ENCODE peak calls at places on chromosomes 5 and 9, in seven cellular contexts. One of them, this sample, is unnamed.

GRCh38 chr5:109141499-109142200 is 268.1 kb downstream of the PJA2 start:
- DNase-seq in stimulated activated CD4-positive, alpha-beta T cell treated with anti-CD3 and anti-CD28 coated beads, Interleukin-2, amount 100 ng/mL, for 24 hours: no peak
- DNase-seq in GM12891: no peak
- DNase-seq in Calu3: no peak
- DNase-seq in NCI-H82: peak
- DNase-seq in Karpas-422: no peak
- DNase-seq in left colon: no peak
- DNase-seq in this sample: no peak

GRCh38 chr5:35618297-35618636 is 604 bp downstream of the SPEF2 start:
- DNase-seq in stimulated activated CD4-positive, alpha-beta T cell treated with anti-CD3 and anti-CD28 coated beads, Interleukin-2, amount 100 ng/mL, for 24 hours: no peak
- DNase-seq in GM12891: peak
- DNase-seq in Calu3: no peak
- DNase-seq in NCI-H82: no peak
- DNase-seq in Karpas-422: no peak
- DNase-seq in left colon: no peak
- DNase-seq in this sample: no peak

GRCh38 chr9:88817628-88818027 is 173.6 kb upstream of the S1PR3 start:
- DNase-seq in stimulated activated CD4-positive, alpha-beta T cell treated with anti-CD3 and anti-CD28 coated beads, Interleukin-2, amount 100 ng/mL, for 24 hours: no peak
- DNase-seq in GM12891: no peak
- DNase-seq in Calu3: no peak
- DNase-seq in NCI-H82: no peak
- DNase-seq in Karpas-422: no peak
- DNase-seq in left colon: no peak
- DNase-seq in this sample: no peak

GRCh38 chr9:29556317-29556716 is 1983.0 kb upstream of the C9orf72 start:
- DNase-seq in stimulated activated CD4-positive, alpha-beta T cell treated with anti-CD3 and anti-CD28 coated beads, Interleukin-2, amount 100 ng/mL, for 24 hours: no peak
- DNase-seq in GM12891: no peak
- DNase-seq in Calu3: no peak
- DNase-seq in NCI-H82: no peak
- DNase-seq in Karpas-422: no peak
- DNase-seq in left colon: no peak
- DNase-seq in this sample: no peak

GRCh38 chr5:59798862-59799667 is 94.5 kb downstream of the PDE4D start:
- DNase-seq in stimulated activated CD4-positive, alpha-beta T cell treated with anti-CD3 and anti-CD28 coated beads, Interleukin-2, amount 100 ng/mL, for 24 hours: peak
- DNase-seq in GM12891: no peak
- DNase-seq in Calu3: peak
- DNase-seq in NCI-H82: no peak
- DNase-seq in Karpas-422: no peak
- DNase-seq in left colon: peak
- DNase-seq in this sample: no peak

GRCh38 chr9:131799177-131799823 is 59.4 kb upstream of the RAPGEF1 start:
- DNase-seq in stimulated activated CD4-positive, alpha-beta T cell treated with anti-CD3 and anti-CD28 coated beads, Interleukin-2, amount 100 ng/mL, for 24 hours: peak
- DNase-seq in GM12891: peak
- DNase-seq in Calu3: peak
- DNase-seq in NCI-H82: peak
- DNase-seq in Karpas-422: peak
- DNase-seq in left colon: peak
- DNase-seq in this sample: peak

GRCh38 chr9:115193777-115194176 is 75.8 kb upstream of the TNC start:
- DNase-seq in stimulated activated CD4-positive, alpha-beta T cell treated with anti-CD3 and anti-CD28 coated beads, Interleukin-2, amount 100 ng/mL, for 24 hours: no peak
- DNase-seq in GM12891: no peak
- DNase-seq in Calu3: no peak
- DNase-seq in NCI-H82: no peak
- DNase-seq in Karpas-422: no peak
- DNase-seq in left colon: no peak
- DNase-seq in this sample: no peak

GRCh38 chr5:120690621-120691407 is 226.7 kb downstream of the PRR16 start:
- DNase-seq in stimulated activated CD4-positive, alpha-beta T cell treated with anti-CD3 and anti-CD28 coated beads, Interleukin-2, amount 100 ng/mL, for 24 hours: no peak
- DNase-seq in GM12891: no peak
- DNase-seq in Calu3: no peak
- DNase-seq in NCI-H82: no peak
- DNase-seq in Karpas-422: no peak
- DNase-seq in left colon: no peak
- DNase-seq in this sample: no peak

GRCh38 chr5:35651002-35651756 is 33.5 kb downstream of the SPEF2 start:
- DNase-seq in stimulated activated CD4-positive, alpha-beta T cell treated with anti-CD3 and anti-CD28 coated beads, Interleukin-2, amount 100 ng/mL, for 24 hours: peak
- DNase-seq in GM12891: peak
- DNase-seq in Calu3: peak
- DNase-seq in NCI-H82: peak
- DNase-seq in Karpas-422: peak
- DNase-seq in left colon: peak
- DNase-seq in this sample: peak

GRCh38 chr5:140840978-140841962 is at the start of gene PCDHA8:
- DNase-seq in stimulated activated CD4-positive, alpha-beta T cell treated with anti-CD3 and anti-CD28 coated beads, Interleukin-2, amount 100 ng/mL, for 24 hours: peak
- DNase-seq in GM12891: no peak
- DNase-seq in Calu3: no peak
- DNase-seq in NCI-H82: peak
- DNase-seq in Karpas-422: peak
- DNase-seq in left colon: no peak
- DNase-seq in this sample: peak

GRCh38 chr9:130869250-130869649 is 27.4 kb downstream of the QRFP start:
- DNase-seq in stimulated activated CD4-positive, alpha-beta T cell treated with anti-CD3 and anti-CD28 coated beads, Interleukin-2, amount 100 ng/mL, for 24 hours: no peak
- DNase-seq in GM12891: no peak
- DNase-seq in Calu3: no peak
- DNase-seq in NCI-H82: no peak
- DNase-seq in Karpas-422: peak
- DNase-seq in left colon: peak
- DNase-seq in this sample: no peak

GRCh38 chr9:2082802-2083201 is 67.7 kb downstream of the SMARCA2 start:
- DNase-seq in stimulated activated CD4-positive, alpha-beta T cell treated with anti-CD3 and anti-CD28 coated beads, Interleukin-2, amount 100 ng/mL, for 24 hours: no peak
- DNase-seq in GM12891: no peak
- DNase-seq in Calu3: no peak
- DNase-seq in NCI-H82: no peak
- DNase-seq in Karpas-422: no peak
- DNase-seq in left colon: no peak
- DNase-seq in this sample: no peak

GRCh38 chr5:178121450-178122276 is 8.3 kb downstream of the N4BP3 start:
- DNase-seq in stimulated activated CD4-positive, alpha-beta T cell treated with anti-CD3 and anti-CD28 coated beads, Interleukin-2, amount 100 ng/mL, for 24 hours: no peak
- DNase-seq in GM12891: no peak
- DNase-seq in Calu3: no peak
- DNase-seq in NCI-H82: peak
- DNase-seq in Karpas-422: peak
- DNase-seq in left colon: no peak
- DNase-seq in this sample: no peak

GRCh38 chr9:98989036-98990000 is 45.6 kb downstream of the COL15A1 start:
- DNase-seq in stimulated activated CD4-positive, alpha-beta T cell treated with anti-CD3 and anti-CD28 coated beads, Interleukin-2, amount 100 ng/mL, for 24 hours: no peak
- DNase-seq in GM12891: no peak
- DNase-seq in Calu3: no peak
- DNase-seq in NCI-H82: no peak
- DNase-seq in Karpas-422: peak
- DNase-seq in left colon: no peak
- DNase-seq in this sample: no peak

GRCh38 chr5:50595199-50595598 is 71.2 kb upstream of the PARP8 start:
- DNase-seq in stimulated activated CD4-positive, alpha-beta T cell treated with anti-CD3 and anti-CD28 coated beads, Interleukin-2, amount 100 ng/mL, for 24 hours: no peak
- DNase-seq in GM12891: no peak
- DNase-seq in Calu3: no peak
- DNase-seq in NCI-H82: no peak
- DNase-seq in Karpas-422: no peak
- DNase-seq in left colon: no peak
- DNase-seq in this sample: no peak

GRCh38 chr5:150621301-150621700 is 19.2 kb upstream of the SYNPO start:
- DNase-seq in stimulated activated CD4-positive, alpha-beta T cell treated with anti-CD3 and anti-CD28 coated beads, Interleukin-2, amount 100 ng/mL, for 24 hours: no peak
- DNase-seq in GM12891: no peak
- DNase-seq in Calu3: no peak
- DNase-seq in NCI-H82: peak
- DNase-seq in Karpas-422: no peak
- DNase-seq in left colon: no peak
- DNase-seq in this sample: no peak

GRCh38 chr5:174612686-174613085 is 111.7 kb upstream of the MSX2 start:
- DNase-seq in stimulated activated CD4-positive, alpha-beta T cell treated with anti-CD3 and anti-CD28 coated beads, Interleukin-2, amount 100 ng/mL, for 24 hours: no peak
- DNase-seq in GM12891: no peak
- DNase-seq in Calu3: no peak
- DNase-seq in NCI-H82: no peak
- DNase-seq in Karpas-422: no peak
- DNase-seq in left colon: no peak
- DNase-seq in this sample: no peak

GRCh38 chr5:1668141-1668721 is 131.4 kb downstream of the MRPL36 start:
- DNase-seq in stimulated activated CD4-positive, alpha-beta T cell treated with anti-CD3 and anti-CD28 coated beads, Interleukin-2, amount 100 ng/mL, for 24 hours: no peak
- DNase-seq in GM12891: no peak
- DNase-seq in Calu3: no peak
- DNase-seq in NCI-H82: no peak
- DNase-seq in Karpas-422: no peak
- DNase-seq in left colon: no peak
- DNase-seq in this sample: no peak

GRCh38 chr5:41793156-41793770 is 77.0 kb downstream of the OXCT1 start:
- DNase-seq in stimulated activated CD4-positive, alpha-beta T cell treated with anti-CD3 and anti-CD28 coated beads, Interleukin-2, amount 100 ng/mL, for 24 hours: no peak
- DNase-seq in GM12891: no peak
- DNase-seq in Calu3: no peak
- DNase-seq in NCI-H82: no peak
- DNase-seq in Karpas-422: no peak
- DNase-seq in left colon: peak
- DNase-seq in this sample: no peak

GRCh38 chr5:81850494-81850893 is 99.6 kb upstream of the SSBP2 start:
- DNase-seq in stimulated activated CD4-positive, alpha-beta T cell treated with anti-CD3 and anti-CD28 coated beads, Interleukin-2, amount 100 ng/mL, for 24 hours: no peak
- DNase-seq in GM12891: no peak
- DNase-seq in Calu3: no peak
- DNase-seq in NCI-H82: no peak
- DNase-seq in Karpas-422: no peak
- DNase-seq in left colon: peak
- DNase-seq in this sample: no peak

GRCh38 chr9:113393281-113393680 is 7.8 kb downstream of the ALAD start:
- DNase-seq in stimulated activated CD4-positive, alpha-beta T cell treated with anti-CD3 and anti-CD28 coated beads, Interleukin-2, amount 100 ng/mL, for 24 hours: no peak
- DNase-seq in GM12891: no peak
- DNase-seq in Calu3: no peak
- DNase-seq in NCI-H82: no peak
- DNase-seq in Karpas-422: no peak
- DNase-seq in left colon: no peak
- DNase-seq in this sample: no peak

GRCh38 chr5:112555691-112556090 is 136.6 kb upstream of the EPB41L4A start:
- DNase-seq in stimulated activated CD4-positive, alpha-beta T cell treated with anti-CD3 and anti-CD28 coated beads, Interleukin-2, amount 100 ng/mL, for 24 hours: no peak
- DNase-seq in GM12891: no peak
- DNase-seq in Calu3: no peak
- DNase-seq in NCI-H82: no peak
- DNase-seq in Karpas-422: no peak
- DNase-seq in left colon: no peak
- DNase-seq in this sample: no peak